ENCODE peak calls at places on chromosome 19, in eight cellular contexts. X, G, R, Y, O, N, F and D are unnamed samples.

GRCh38 chr19:36266375-36266961 is 51.6 kb downstream of the ZNF146 start:
- DNase-seq in F (no peak), X (no peak), Y (no peak), G (no peak), O (no peak), R (peak), N (no peak), D (no peak)

GRCh38 chr19:30076751-30077670 is 135.0 kb downstream of the URI1 start:
- DNase-seq in O (no peak), X (peak), Y (peak), R (no peak), G (no peak), F (no peak), N (no peak), D (no peak)

GRCh38 chr19:38221919-38222828 is 1.8 kb downstream of the DPF1 start:
- DNase-seq in R (no peak), G (no peak), N (no peak), X (no peak), Y (no peak), O (no peak), F (no peak), D (no peak)

GRCh38 chr19:10921909-10922637 is 6.4 kb downstream of the YIPF2 start:
- DNase-seq in N (no peak), R (no peak), F (no peak), X (no peak), Y (peak), G (no peak), O (no peak), D (no peak)

GRCh38 chr19:6667114-6667627 is 2.8 kb downstream of the TNFSF14 start:
- DNase-seq in X (no peak), F (no peak), O (no peak), Y (no peak), N (no peak), R (peak), G (no peak), D (no peak)

GRCh38 chr19:55382013-55382412 is 2.1 kb downstream of the TMEM238 start:
- DNase-seq in O (no peak), N (no peak), Y (no peak), G (no peak), R (no peak), F (no peak), X (no peak), D (no peak)

GRCh38 chr19:48553676-48554384 is 1.9 kb downstream of the SULT2B1 start:
- DNase-seq in G (no peak), O (no peak), Y (no peak), X (peak), R (peak), F (peak), N (no peak), D (no peak)

GRCh38 chr19:40862333-40862732 is 12.1 kb upstream of the CYP2A6 start:
- DNase-seq in R (no peak), G (no peak), X (no peak), F (peak), O (no peak), N (no peak), Y (no peak), D (no peak)

GRCh38 chr19:49672131-49672919 is 4.7 kb upstream of the PRMT1 start:
- DNase-seq in F (peak), G (peak), O (peak), X (peak), R (peak), Y (peak), N (peak), D (peak)

GRCh38 chr19:17049711-17050280 is 23.2 kb upstream of the CPAMD8 start:
- DNase-seq in R (no peak), X (peak), N (no peak), F (no peak), Y (no peak), O (no peak), G (no peak), D (no peak)

GRCh38 chr19:1026189-1027019 is at the start of gene CNN2:
- DNase-seq in X (peak), Y (peak), N (no peak), G (peak), F (peak), R (peak), O (peak), D (peak)

GRCh38 chr19:31436121-31436776 is 87.0 kb upstream of the TSHZ3 start:
- DNase-seq in N (no peak), Y (no peak), G (no peak), R (no peak), X (no peak), O (no peak), F (no peak), D (no peak)

GRCh38 chr19:49337267-49338022 is 2.2 kb downstream of the CD37 start:
- DNase-seq in O (no peak), X (no peak), Y (no peak), N (no peak), F (no peak), R (no peak), G (no peak), D (no peak)

GRCh38 chr19:42271045-42271419 is 2.0 kb downstream of the CIC start:
- DNase-seq in O (no peak), Y (no peak), R (no peak), N (no peak), X (no peak), G (no peak), F (no peak), D (no peak)

GRCh38 chr19:1007399-1007745 is 7.2 kb downstream of the GRIN3B start:
- DNase-seq in Y (no peak), F (no peak), X (no peak), R (no peak), O (no peak), G (no peak), N (no peak), D (no peak)

GRCh38 chr19:16519230-16519687 is 23.0 kb downstream of the CHERP start:
- DNase-seq in O (no peak), F (no peak), N (no peak), R (no peak), X (no peak), G (no peak), Y (no peak), D (no peak)

GRCh38 chr19:12034610-12035009 is 869 bp downstream of the ZNF433 start:
- DNase-seq in F (no peak), G (no peak), Y (no peak), R (no peak), N (no peak), O (no peak), X (no peak), D (no peak)

GRCh38 chr19:36046443-36047050 is 7.5 kb downstream of the THAP8 start:
- DNase-seq in N (no peak), X (no peak), R (no peak), G (no peak), O (no peak), F (no peak), Y (no peak), D (no peak)

GRCh38 chr19:57099199-57099661 is 20.6 kb upstream of the USP29 start:
- DNase-seq in N (peak), R (peak), X (peak), O (peak), G (peak), Y (peak), F (peak), D (peak)

GRCh38 chr19:33654840-33655508 is 33.2 kb downstream of the CHST8 start:
- DNase-seq in G (no peak), Y (no peak), X (no peak), O (no peak), R (no peak), F (no peak), N (no peak), D (no peak)

GRCh38 chr19:51289635-51290034 is 21.8 kb upstream of the IGLON5 start:
- DNase-seq in R (no peak), X (no peak), N (no peak), Y (no peak), O (no peak), F (no peak), G (no peak), D (no peak)

GRCh38 chr19:7191946-7192691 is 102.1 kb downstream of the INSR start:
- DNase-seq in X (peak), N (no peak), O (peak), G (no peak), R (no peak), F (no peak), Y (no peak), D (no peak)

GRCh38 chr19:16571689-16572331 is 405 bp downstream of the SLC35E1 start:
- DNase-seq in Y (no peak), X (peak), N (no peak), R (peak), G (peak), O (no peak), F (no peak), D (no peak)

GRCh38 chr19:6739884-6740588 is 556 bp downstream of the TRIP10 start:
- DNase-seq in O (no peak), R (peak), X (peak), Y (no peak), G (no peak), F (no peak), N (no peak), D (no peak)

GRCh38 chr19:17471410-17472125 is 1.2 kb downstream of the SLC27A1 start:
- DNase-seq in N (peak), Y (no peak), X (no peak), G (no peak), O (no peak), F (no peak), R (no peak), D (no peak)

GRCh38 chr19:33502991-33503790 is 18.4 kb downstream of the PEPD start:
- DNase-seq in X (no peak), F (no peak), G (no peak), O (no peak), R (peak), N (no peak), Y (peak), D (no peak)

GRCh38 chr19:16542045-16542893 is at the start of gene CHERP:
- DNase-seq in F (peak), O (peak), Y (peak), G (peak), R (peak), X (peak), N (peak), D (peak)

GRCh38 chr19:277581-278165 is 13.5 kb downstream of the PLPP2 start:
- DNase-seq in Y (no peak), O (no peak), G (no peak), N (no peak), R (no peak), X (no peak), F (no peak), D (peak)

GRCh38 chr19:49690656-49691242 is at the start of gene CPT1C:
- DNase-seq in Y (peak), O (peak), R (peak), G (peak), X (peak), N (peak), F (no peak), D (peak)

GRCh38 chr19:3454656-3455392 is 25.5 kb downstream of the SMIM24 start:
- DNase-seq in G (no peak), F (no peak), X (no peak), R (no peak), N (no peak), O (no peak), Y (no peak), D (no peak)

GRCh38 chr19:39915101-39915847 is 19.2 kb downstream of the FCGBP start:
- DNase-seq in N (no peak), F (no peak), R (no peak), O (no peak), Y (no peak), X (no peak), G (no peak), D (no peak)

GRCh38 chr19:688214-688613 is 7.0 kb downstream of the PRSS57 start:
- DNase-seq in X (no peak), Y (no peak), O (no peak), G (no peak), N (no peak), F (no peak), R (no peak), D (no peak)

GRCh38 chr19:34308381-34309367 is 54.3 kb downstream of the GARRE1 start:
- DNase-seq in R (no peak), G (no peak), O (peak), X (no peak), F (no peak), Y (no peak), N (no peak), D (no peak)

GRCh38 chr19:22945560-22945959 is 57.4 kb downstream of the ZNF728 start:
- DNase-seq in X (no peak), F (no peak), Y (no peak), O (no peak), R (no peak), G (no peak), N (no peak), D (no peak)

GRCh38 chr19:15379996-15380647 is 535 bp upstream of the AKAP8 start:
- DNase-seq in R (no peak), G (peak), F (peak), N (no peak), X (peak), Y (peak), O (no peak), D (no peak)
- TF ChIP-seq CTCF in R (no peak), G (no peak), F (peak), N (no peak), X (no peak), Y (no peak), O (no peak), D (no peak)

GRCh38 chr19:5504115-5504514 is 48.9 kb downstream of the ZNRF4 start:
- DNase-seq in R (no peak), X (no peak), Y (no peak), N (no peak), F (no peak), O (no peak), G (no peak), D (no peak)
- TF ChIP-seq CTCF in R (no peak), X (no peak), Y (no peak), N (no peak), F (peak), O (no peak), G (no peak), D (no peak)

DNA sequence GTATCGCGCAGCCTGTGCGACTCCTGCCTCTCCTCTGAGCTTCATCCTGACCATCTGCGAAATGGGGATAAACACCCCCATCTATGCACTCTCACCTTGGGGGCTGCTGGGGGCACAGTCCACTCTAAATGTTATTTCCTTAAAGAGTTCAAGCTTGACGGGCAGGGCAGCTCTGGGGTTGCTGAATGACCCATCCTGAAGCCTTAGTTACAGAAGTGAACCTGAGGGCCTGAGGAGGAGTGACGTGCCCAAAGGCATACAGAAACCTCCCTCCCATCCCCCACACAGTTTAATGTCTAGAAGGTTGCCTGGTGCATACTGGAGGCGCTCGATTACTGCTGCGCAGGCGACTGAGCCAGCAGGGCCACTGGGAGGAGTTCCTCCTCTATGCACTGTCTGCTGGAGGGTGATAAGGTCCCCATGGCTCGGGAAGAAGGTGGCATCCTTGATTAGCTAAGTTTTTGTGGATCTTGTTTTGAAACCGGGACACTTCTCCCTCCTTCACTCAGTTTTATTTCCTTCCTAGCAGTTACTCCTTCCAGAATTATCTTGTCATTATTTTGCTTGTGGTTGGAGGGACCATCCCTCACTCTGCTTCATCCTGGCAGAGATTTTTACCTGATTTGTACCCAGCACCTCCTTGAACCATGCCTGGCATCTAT is 572 bp upstream of the FKBP8 start:
- DNase-seq in F (peak), X (peak), Y (no peak), N (peak), R (peak), G (no peak), O (peak), D (no peak)
- TF ChIP-seq CTCF in F (peak), X (no peak), Y (no peak), N (no peak), R (peak), G (no peak), O (peak), D (peak)

GRCh38 chr19:45733160-45733810 is at the start of gene MEIOSIN:
- DNase-seq in F (no peak), R (peak), Y (no peak), O (no peak), G (no peak), X (peak), N (no peak), D (no peak)

GRCh38 chr19:45729774-45730388 is 815 bp downstream of the FBXO46 start:
- DNase-seq in O (no peak), F (no peak), Y (no peak), X (peak), G (no peak), R (no peak), N (no peak), D (no peak)

DNA sequence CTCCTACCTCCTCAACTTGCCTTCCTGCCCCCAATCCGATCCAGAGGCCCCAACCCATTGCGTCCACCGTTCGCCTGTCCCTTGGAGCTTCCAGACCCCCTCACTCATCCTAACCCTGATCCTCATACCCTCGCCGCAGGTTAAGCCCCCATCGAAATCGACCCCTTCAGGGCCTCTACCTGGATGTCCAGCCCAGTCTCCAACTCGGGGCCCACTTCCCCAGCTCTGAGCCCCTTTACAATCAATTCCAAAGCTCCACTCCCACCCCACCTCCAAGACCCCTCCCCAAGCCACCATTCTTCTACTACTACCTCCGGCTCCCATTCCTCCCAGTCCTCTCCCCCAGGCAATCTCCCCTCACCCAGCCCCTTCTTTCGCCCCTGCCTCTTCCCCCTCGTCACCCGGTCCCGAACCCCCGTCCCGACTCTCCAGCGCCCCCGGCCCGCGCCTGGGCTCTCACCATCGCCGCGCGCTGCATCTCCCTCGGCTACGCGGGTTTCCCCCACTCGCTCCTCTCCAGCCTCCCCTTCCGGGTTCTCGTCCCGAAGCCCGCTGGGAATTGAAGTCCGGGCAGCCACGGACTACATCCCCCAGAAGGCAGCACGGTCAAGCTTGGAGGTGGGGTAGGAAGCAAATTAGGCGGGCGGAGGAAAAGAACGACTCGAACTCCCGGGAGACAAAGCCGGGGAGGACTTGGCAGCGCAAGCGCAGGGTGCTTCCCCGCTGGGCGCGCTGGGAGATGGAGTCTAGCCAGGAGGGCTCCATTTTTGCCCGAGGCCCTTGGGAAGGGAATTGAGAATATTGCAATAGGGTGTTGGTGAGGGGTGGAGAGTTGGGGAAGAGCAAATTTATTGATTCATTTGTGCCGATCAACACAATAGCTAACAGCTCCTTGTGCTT is at the start of gene FBXO46:
- DNase-seq in R (peak), X (peak), N (peak), O (peak), F (peak), G (peak), Y (peak), D (peak)
- TF ChIP-seq CTCF in R (no peak), X (no peak), N (no peak), O (no peak), F (peak), G (no peak), Y (no peak), D (peak)